ENCODE peak calls at places on chromosomes 4 and X, in four cellular contexts. One of them, this sample, is unnamed.

GRCh38 chrX:46165866-46166265 is 379.4 kb downstream of the ZNF674 start:
- DNase-seq in K562: no peak
- DNase-seq in WTC11: no peak
- DNase-seq in A549: no peak
- DNase-seq in this sample: no peak

GRCh38 chr4:179755322-179755721 is 2313.1 kb upstream of the AGA start:
- DNase-seq in K562: peak
- DNase-seq in WTC11: no peak
- DNase-seq in A549: no peak
- DNase-seq in this sample: no peak

GRCh38 chrX:149453911-149454820 is 50.9 kb downstream of the IDS start:
- DNase-seq in K562: no peak
- DNase-seq in WTC11: no peak
- DNase-seq in A549: no peak
- DNase-seq in this sample: no peak

GRCh38 chrX:9464435-9465371 is at the start of gene TBL1X:
- DNase-seq in K562: peak
- DNase-seq in WTC11: peak
- DNase-seq in A549: peak
- DNase-seq in this sample: peak

GRCh38 chr4:150582881-150583286 is 933 bp downstream of the MAB21L2 start:
- DNase-seq in K562: no peak
- DNase-seq in WTC11: peak
- DNase-seq in A549: no peak
- DNase-seq in this sample: no peak

GRCh38 chr4:10105920-10106319 is 10.7 kb downstream of the WDR1 start:
- DNase-seq in K562: peak
- DNase-seq in WTC11: no peak
- DNase-seq in A549: no peak
- DNase-seq in this sample: no peak

GRCh38 chr4:148574502-148574901 is 132.3 kb upstream of the NR3C2 start:
- DNase-seq in K562: no peak
- DNase-seq in WTC11: no peak
- DNase-seq in A549: no peak
- DNase-seq in this sample: no peak

GRCh38 chr4:123244233-123244632 is 152.4 kb upstream of the SPRY1 start:
- DNase-seq in K562: peak
- DNase-seq in WTC11: no peak
- DNase-seq in A549: no peak
- DNase-seq in this sample: no peak

GRCh38 chrX:26649534-26649933 is 433.6 kb downstream of the MAGEB5 start:
- DNase-seq in K562: peak
- DNase-seq in WTC11: no peak
- DNase-seq in A549: peak
- DNase-seq in this sample: peak

GRCh38 chr4:4296283-4296846 is 6.3 kb downstream of the ZBTB49 start:
- DNase-seq in K562: no peak
- DNase-seq in WTC11: no peak
- DNase-seq in A549: no peak
- DNase-seq in this sample: no peak

DNA sequence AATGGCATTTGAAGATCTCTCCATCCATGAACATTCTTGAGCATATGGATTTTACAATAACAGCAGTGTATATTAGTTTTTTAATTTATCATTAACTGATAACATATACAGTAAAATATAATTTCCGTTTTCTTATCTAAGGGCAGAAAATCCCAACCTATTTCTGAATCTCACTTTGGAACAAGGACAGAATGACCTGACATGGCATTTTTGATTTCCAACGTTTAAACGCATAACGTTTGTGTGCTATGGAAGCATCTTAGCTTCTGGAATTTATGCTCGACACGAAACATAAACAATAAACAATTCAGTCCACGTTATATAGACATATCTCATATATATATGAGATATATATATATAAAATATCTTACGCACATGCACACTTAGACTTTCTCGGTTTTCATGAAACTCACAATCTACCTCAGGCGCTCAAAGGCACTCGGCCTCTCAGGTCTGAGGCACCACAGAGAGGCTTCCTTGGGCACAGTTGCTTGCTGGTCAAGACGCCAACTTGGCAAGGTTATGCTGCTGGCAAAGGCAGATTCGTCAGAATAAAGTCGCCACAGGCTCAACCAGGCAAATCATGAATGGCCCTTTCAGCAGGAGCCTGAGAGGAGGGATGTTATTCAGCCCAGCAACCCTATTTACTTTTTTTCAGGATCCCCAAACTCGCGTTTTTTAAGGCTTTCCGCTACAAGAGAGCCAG is 1.0 kb upstream of the UGT8 start:
- DNase-seq in K562: no peak
- DNase-seq in WTC11: no peak
- DNase-seq in A549: no peak
- DNase-seq in this sample: no peak
- TF ChIP-seq HMGXB4 in K562: no peak
- TF ChIP-seq HMGXB4 in WTC11: no peak
- TF ChIP-seq HMGXB4 in A549: no peak
- TF ChIP-seq HMGXB4 in this sample: no peak

GRCh38 chr4:87326460-87326859 is 3.8 kb upstream of the HSD17B13 start:
- DNase-seq in K562: no peak
- DNase-seq in WTC11: no peak
- DNase-seq in A549: no peak
- DNase-seq in this sample: no peak
- TF ChIP-seq USF2 in K562: no peak
- TF ChIP-seq USF2 in WTC11: no peak
- TF ChIP-seq USF2 in A549: no peak
- TF ChIP-seq USF2 in this sample: no peak

GRCh38 chr4:81982846-81983540 is 390.8 kb downstream of the HNRNPD start:
- DNase-seq in K562: no peak
- DNase-seq in WTC11: no peak
- DNase-seq in A549: no peak
- DNase-seq in this sample: no peak

GRCh38 chr4:81988178-81988577 is 385.6 kb downstream of the HNRNPD start:
- DNase-seq in K562: no peak
- DNase-seq in WTC11: no peak
- DNase-seq in A549: no peak
- DNase-seq in this sample: no peak

GRCh38 chr4:81981218-81981617 is 392.6 kb downstream of the HNRNPD start:
- DNase-seq in K562: no peak
- DNase-seq in WTC11: no peak
- DNase-seq in A549: no peak
- DNase-seq in this sample: no peak

DNA sequence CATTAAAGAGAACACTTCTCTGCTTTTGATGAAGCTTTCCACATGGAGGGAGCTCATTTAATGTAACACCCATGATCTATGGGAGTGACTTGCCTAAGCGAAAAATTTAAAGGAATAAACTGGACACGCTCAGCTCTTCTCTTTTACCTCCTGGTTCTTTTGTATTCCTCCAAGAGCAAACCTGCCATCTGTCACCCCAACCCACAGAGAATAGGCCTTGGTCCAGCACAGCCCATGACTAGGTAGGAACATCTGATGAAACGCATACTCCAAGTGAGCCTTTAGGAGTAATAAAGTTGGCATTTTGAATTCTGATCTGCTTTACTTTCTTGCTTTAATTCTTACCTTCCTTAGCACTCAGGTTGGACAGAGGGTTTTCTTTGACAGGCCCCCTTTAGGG is 389.0 kb downstream of the HNRNPD start:
- DNase-seq in K562: no peak
- DNase-seq in WTC11: no peak
- DNase-seq in A549: no peak
- DNase-seq in this sample: no peak
- TF ChIP-seq HMGXB4 in K562: no peak
- TF ChIP-seq HMGXB4 in WTC11: no peak
- TF ChIP-seq HMGXB4 in A549: no peak
- TF ChIP-seq HMGXB4 in this sample: no peak

GRCh38 chr4:78781086-78781630 is 5.0 kb downstream of the BMP2K start:
- DNase-seq in K562: no peak
- DNase-seq in WTC11: no peak
- DNase-seq in A549: no peak
- DNase-seq in this sample: no peak
- TF ChIP-seq USF2 in K562: no peak
- TF ChIP-seq USF2 in WTC11: no peak
- TF ChIP-seq USF2 in A549: no peak
- TF ChIP-seq USF2 in this sample: no peak

GRCh38 chr4:100936676-100937390 is 410.5 kb downstream of the PPP3CA start:
- DNase-seq in K562: no peak
- DNase-seq in WTC11: no peak
- DNase-seq in A549: no peak
- DNase-seq in this sample: no peak

GRCh38 chr4:100933628-100934027 is 413.7 kb downstream of the PPP3CA start:
- DNase-seq in K562: no peak
- DNase-seq in WTC11: no peak
- DNase-seq in A549: no peak
- DNase-seq in this sample: no peak

GRCh38 chr4:100935090-100935489 is 412.2 kb downstream of the PPP3CA start:
- DNase-seq in K562: no peak
- DNase-seq in WTC11: no peak
- DNase-seq in A549: peak
- DNase-seq in this sample: no peak

DNA sequence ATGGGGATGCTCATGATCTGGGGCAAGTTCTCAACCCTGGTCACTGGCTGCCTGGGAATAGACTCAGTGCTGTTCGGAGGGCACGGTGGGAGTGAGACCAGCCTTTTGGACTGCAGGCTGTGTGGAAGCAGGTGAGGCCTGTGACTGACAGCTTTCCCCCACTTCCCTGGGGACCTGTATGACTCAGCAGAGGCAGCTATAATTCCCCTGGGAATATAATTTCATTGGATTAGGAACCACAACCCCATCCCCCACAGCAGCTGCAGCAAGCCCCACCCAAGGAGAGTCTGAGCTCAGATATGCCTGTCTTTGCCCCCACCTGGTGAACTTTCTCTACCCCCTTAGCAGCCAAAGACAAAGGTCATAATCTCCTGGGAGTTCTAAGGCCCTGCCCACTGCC is 408.6 kb downstream of the PPP3CA start:
- DNase-seq in K562: no peak
- DNase-seq in WTC11: no peak
- DNase-seq in A549: no peak
- DNase-seq in this sample: no peak
- TF ChIP-seq HMGXB4 in K562: no peak
- TF ChIP-seq HMGXB4 in WTC11: no peak
- TF ChIP-seq HMGXB4 in A549: no peak
- TF ChIP-seq HMGXB4 in this sample: no peak

This sample was measured in HepG2.